ENCODE peak calls at places on chromosome 13, in five cellular contexts. A is ovary, E is cardiac muscle cell, V is upper lobe of right lung, L is stomach. R is an unnamed sample.

GRCh38 chr13:33169273-33169980 is 116.1 kb downstream of the STARD13 start:
- DNase-seq in L (no peak), A (no peak), V (no peak), E (peak; percentile 80), R (no peak)

GRCh38 chr13:108877300-108877699 is 247.9 kb downstream of the MYO16 start:
- DNase-seq in A (no peak), L (no peak), E (no peak), V (no peak), R (no peak)

GRCh38 chr13:31625115-31625514 is 114.2 kb upstream of the RXFP2 start:
- DNase-seq in A (no peak), E (peak; percentile 58), V (no peak), L (no peak), R (no peak)

GRCh38 chr13:47829684-47830083 is 171.4 kb downstream of the SUCLA2 start:
- DNase-seq in A (no peak), V (no peak), E (peak; percentile 59), L (no peak), R (no peak)

GRCh38 chr13:34070006-34070405 is 252.1 kb downstream of the RFC3 start:
- DNase-seq in L (no peak), A (no peak), V (no peak), E (peak; percentile 16), R (no peak)

GRCh38 chr13:19179916-19180315 is 1.7 kb downstream of the TUBA3C start:
- DNase-seq in L (peak; percentile 8), A (no peak), E (no peak), V (no peak), R (no peak)

GRCh38 chr13:105920375-105920774 is 615.1 kb downstream of the EFNB2 start:
- DNase-seq in E (peak; percentile 25), V (no peak), L (no peak), A (no peak), R (peak; percentile 41)

GRCh38 chr13:91132381-91132780 is 215.1 kb upstream of the MIR17HG start:
- DNase-seq in L (no peak), A (no peak), V (no peak), E (no peak), R (no peak)

GRCh38 chr13:51818771-51819511 is 15.0 kb upstream of the DHRS12 start:
- DNase-seq in A (no peak), E (peak; percentile 62), L (peak; percentile 53), V (no peak), R (no peak)

GRCh38 chr13:64078480-64078936 is 2662.9 kb upstream of the PCDH20 start:
- DNase-seq in A (no peak), L (no peak), V (no peak), E (no peak), R (no peak)

GRCh38 chr13:23848639-23849282 is 40.4 kb downstream of the MIPEP start:
- DNase-seq in E (no peak), A (no peak), V (no peak), L (no peak), R (no peak)

GRCh38 chr13:66216723-66217122 is 1013.4 kb downstream of the PCDH9 start:
- DNase-seq in A (no peak), E (peak; percentile 14), V (no peak), L (no peak), R (no peak)

GRCh38 chr13:44272692-44273091 is 100.9 kb upstream of the SERP2 start:
- DNase-seq in V (no peak), A (no peak), E (peak; percentile 46), L (no peak), R (no peak)

GRCh38 chr13:44273991-44274810 is 99.4 kb upstream of the SERP2 start:
- DNase-seq in V (no peak), L (no peak), A (peak; percentile 23), E (peak; percentile 52), R (no peak)

GRCh38 chr13:44273216-44273615 is 100.4 kb upstream of the SERP2 start:
- DNase-seq in L (no peak), A (no peak), E (no peak), V (no peak), R (no peak)

GRCh38 chr13:44276061-44276460 is 97.6 kb upstream of the SERP2 start:
- DNase-seq in E (no peak), V (no peak), A (no peak), L (no peak), R (no peak)

DNA sequence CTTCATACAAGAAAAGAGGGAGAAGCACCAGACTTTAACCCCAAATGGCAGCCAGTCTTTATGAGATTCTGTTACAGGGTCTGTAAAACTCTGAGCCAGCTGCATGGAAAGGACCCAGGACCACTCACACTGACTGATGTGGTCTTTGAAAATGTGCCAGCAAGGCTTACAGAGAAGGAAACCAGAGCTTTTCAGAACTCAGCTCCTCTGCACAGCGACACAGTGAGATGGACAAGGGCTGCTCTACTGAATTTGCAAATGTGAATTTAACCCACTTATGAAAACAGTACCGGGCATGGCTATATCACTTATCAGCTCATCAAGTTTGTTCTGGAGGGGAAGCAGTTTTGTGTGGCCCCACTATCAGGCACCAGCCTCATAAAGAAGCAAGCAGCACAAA is 98.8 kb upstream of the SERP2 start:
- DNase-seq in E (no peak), L (no peak), V (no peak), A (no peak), R (no peak)
- H3K4me3 ChIP-seq in E (no peak overlapping the region), L (no peak overlapping the region), V (peak overlapping the region; percentile 25), A (peak overlapping the region; percentile 5), R (no peak overlapping the region)

GRCh38 chr13:97234236-97234635 is 12.1 kb downstream of the MBNL2 start:
- DNase-seq in E (no peak), A (no peak), L (no peak), V (no peak), R (peak; percentile 82)
- H3K4me3 ChIP-seq in E (no peak overlapping the region), A (no peak overlapping the region), L (no peak overlapping the region), V (no peak overlapping the region), R (peak overlapping the region; percentile 10)

DNA sequence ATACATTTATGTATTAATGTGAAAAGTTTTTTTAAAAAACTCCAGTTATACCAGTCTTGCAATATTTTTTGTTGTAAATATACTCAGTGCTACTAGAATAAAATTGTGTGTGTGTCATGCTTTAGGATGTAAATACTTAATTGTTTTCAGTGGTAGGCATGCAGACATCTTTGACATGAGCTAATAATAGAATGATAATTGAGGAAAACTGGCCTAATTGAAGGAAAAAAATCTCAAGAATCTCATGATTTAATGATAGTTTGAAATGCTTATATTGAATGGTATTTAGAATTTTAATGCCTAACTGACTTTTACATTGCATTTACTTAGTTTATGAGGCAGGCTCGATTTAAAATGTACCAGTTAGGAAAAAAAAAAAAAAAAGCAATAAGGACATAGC is 3.2 kb upstream of the MAB21L1 start:
- DNase-seq in A (no peak), L (no peak), E (no peak), V (no peak), R (no peak)
- H3K4me3 ChIP-seq in A (no peak overlapping the region), L (no peak overlapping the region), E (no peak overlapping the region), V (no peak overlapping the region), R (no peak overlapping the region)

DNA sequence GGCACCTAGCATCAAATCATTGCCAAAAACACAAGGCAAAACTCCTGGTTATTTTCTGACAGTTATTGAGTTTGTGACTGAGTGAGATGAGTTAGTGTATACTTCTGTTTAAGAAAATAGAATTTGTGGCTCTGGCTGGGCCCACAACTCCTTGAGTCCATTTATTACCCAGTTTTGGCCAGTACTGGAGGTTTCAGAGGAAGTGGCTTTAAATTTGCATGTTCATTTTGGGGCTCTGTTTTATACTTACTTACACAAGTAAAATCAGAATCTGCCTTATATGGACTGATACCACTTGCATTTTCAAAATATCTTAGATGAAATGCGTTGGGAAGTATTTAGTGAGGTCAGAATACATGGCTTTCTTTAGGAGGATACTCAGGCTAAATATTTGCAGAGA is 29.0 kb downstream of the TNFSF11 start:
- DNase-seq in L (no peak), E (peak; percentile 2), A (no peak), V (no peak), R (no peak)
- H3K4me3 ChIP-seq in L (no peak overlapping the region), E (no peak overlapping the region), A (no peak overlapping the region), V (no peak overlapping the region), R (no peak overlapping the region)

DNA sequence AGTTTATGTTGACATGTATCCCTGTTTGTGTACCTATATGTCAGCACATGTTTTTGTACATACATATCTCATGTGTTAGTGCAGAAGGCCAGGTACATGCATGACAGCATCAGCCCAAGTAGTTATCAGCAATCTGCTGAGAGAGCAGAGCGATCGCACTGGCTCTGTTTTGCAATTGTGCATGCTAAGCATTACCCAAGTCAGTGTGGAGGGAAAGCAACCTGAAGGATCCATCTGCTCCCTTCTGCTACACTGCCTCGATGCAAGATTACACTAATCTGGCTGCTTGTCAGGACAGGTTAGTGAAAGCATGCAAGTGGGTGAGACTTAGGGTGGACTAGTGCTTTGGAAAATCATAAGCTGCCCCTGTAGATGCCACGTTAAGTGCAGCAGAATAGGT is 211.8 kb downstream of the PCCA start:
- DNase-seq in L (no peak), A (no peak), V (no peak), E (no peak), R (no peak)
- H3K4me3 ChIP-seq in L (no peak overlapping the region), A (no peak overlapping the region), V (no peak overlapping the region), E (no peak overlapping the region), R (no peak overlapping the region)

GRCh38 chr13:20465218-20465879 is 60.3 kb downstream of the CRYL1 start:
- DNase-seq in V (no peak), L (no peak), A (no peak), E (peak; percentile 25), R (peak; percentile 33)
- H3K4me3 ChIP-seq in V (no peak overlapping the region), L (no peak overlapping the region), A (no peak overlapping the region), E (no peak overlapping the region), R (no peak overlapping the region)

R was measured in colonic mucosa.